ENCODE peak calls at places on chromosomes 12 and 14, in seven cellular contexts. T is AG08396; A is B cell; S is SW480; G is Calu3; Y is stimulated activated naive B cell treated with anti-CD40 and anti-IgM and Interleukin-4, amounts not matched to agents 10 μg/mL and 1 μg/mL and 100 μg/mL, for 72 hours; C is neuronal stem cell. Z is an unnamed sample.

GRCh38 chr12:20367731-20368652 is at the start of gene PDE3A:
- DNase-seq in C (peak), G (peak), Y (no peak), S (no peak), T (peak), A (no peak), Z (no peak)

GRCh38 chr14:64463198-64463597 is 2.1 kb upstream of the AKAP5 start:
- DNase-seq in S (no peak), Y (no peak), A (no peak), C (no peak), G (no peak), T (no peak), Z (peak)

GRCh38 chr14:57875296-57875695 is 9.4 kb upstream of the SLC35F4 start:
- DNase-seq in A (no peak), C (no peak), S (no peak), T (no peak), Y (no peak), G (no peak), Z (no peak)

GRCh38 chr14:92492261-92492660 is 21.3 kb upstream of the RIN3 start:
- DNase-seq in T (no peak), Y (no peak), S (no peak), G (no peak), C (no peak), A (no peak), Z (no peak)

GRCh38 chr14:55807059-55807499 is 227.1 kb downstream of the KTN1 start:
- DNase-seq in C (no peak), G (peak), T (no peak), A (no peak), Y (peak), S (peak), Z (no peak)

GRCh38 chr12:39272934-39273770 is 169.8 kb downstream of the KIF21A start:
- DNase-seq in A (no peak), T (peak), C (peak), G (peak), Y (peak), S (peak), Z (peak)

GRCh38 chr12:71694099-71694820 is 8.4 kb downstream of the TMEM19 start:
- DNase-seq in T (no peak), S (no peak), Y (peak), G (no peak), C (no peak), A (peak), Z (peak)

GRCh38 chr12:132731574-132731973 is 20.9 kb downstream of the PGAM5 start:
- DNase-seq in A (no peak), G (no peak), Y (no peak), S (no peak), T (no peak), C (no peak), Z (no peak)

GRCh38 chr12:117035287-117035686 is 63.9 kb downstream of the TESC start:
- DNase-seq in A (no peak), G (no peak), C (no peak), T (no peak), S (no peak), Y (no peak), Z (no peak)

GRCh38 chr12:6631549-6631961 is 4.2 kb downstream of the LPAR5 start:
- DNase-seq in G (no peak), C (no peak), Y (no peak), T (no peak), S (no peak), A (no peak), Z (peak)

GRCh38 chr14:89702151-89702936 is 252.2 kb downstream of the EFCAB11 start:
- DNase-seq in A (no peak), T (peak), C (peak), G (no peak), S (peak), Y (no peak), Z (no peak)

GRCh38 chr14:94751321-94751720 is 18.6 kb downstream of the GSC start:
- DNase-seq in S (no peak), A (no peak), G (no peak), C (no peak), Y (no peak), T (no peak), Z (no peak)

GRCh38 chr14:88245321-88245720 is 77.7 kb downstream of the KCNK10 start:
- DNase-seq in S (peak), Y (no peak), C (no peak), G (no peak), A (no peak), T (no peak), Z (no peak)

GRCh38 chr12:6114476-6114870 is 10.0 kb downstream of the VWF start:
- DNase-seq in G (no peak), C (no peak), T (no peak), S (no peak), Y (no peak), A (no peak), Z (no peak)

GRCh38 chr12:121600702-121601336 is 20.0 kb upstream of the KDM2B start:
- DNase-seq in S (no peak), A (no peak), C (no peak), G (no peak), T (no peak), Y (no peak), Z (no peak)

GRCh38 chr14:99395904-99396530 is 84.6 kb downstream of the SETD3 start:
- DNase-seq in G (no peak), A (no peak), C (no peak), T (no peak), Y (no peak), S (peak), Z (no peak)

GRCh38 chr12:23921099-23921846 is 28.2 kb downstream of the SOX5 start:
- DNase-seq in G (no peak), T (peak), S (no peak), Y (no peak), C (no peak), A (no peak), Z (no peak)

GRCh38 chr14:50830932-50831703 is at the start of gene NIN:
- DNase-seq in A (peak), Y (peak), S (peak), C (peak), T (peak), G (peak), Z (peak)

GRCh38 chr12:12265571-12266388 is 1.1 kb downstream of the LRP6 start:
- DNase-seq in A (no peak), S (peak), T (peak), G (no peak), C (no peak), Y (no peak), Z (peak)

GRCh38 chr12:54932038-54932437 is 52.5 kb downstream of the TESPA1 start:
- DNase-seq in S (no peak), Y (no peak), G (no peak), A (no peak), C (no peak), T (no peak), Z (no peak)

GRCh38 chr12:124487065-124487833 is 80.2 kb downstream of the NCOR2 start:
- DNase-seq in G (no peak), C (no peak), S (no peak), T (no peak), A (no peak), Y (no peak), Z (peak)

GRCh38 chr12:112539221-112539620 is 120.5 kb downstream of the PTPN11 start:
- DNase-seq in Y (no peak), S (no peak), T (no peak), C (no peak), G (no peak), A (no peak), Z (no peak)

GRCh38 chr14:105364100-105364708 is 34.1 kb upstream of the TEX22 start:
- DNase-seq in S (peak), G (peak), Y (no peak), C (no peak), T (peak), A (peak), Z (no peak)

GRCh38 chr12:47247418-47247817 is 167.7 kb upstream of the AMIGO2 start:
- DNase-seq in Y (no peak), S (no peak), A (no peak), T (no peak), G (peak), C (no peak), Z (no peak)

GRCh38 chr14:102928412-102929348 is 6.2 kb downstream of the AMN start:
- DNase-seq in G (peak), Y (peak), A (peak), T (peak), C (peak), S (peak), Z (peak)

GRCh38 chr14:34710006-34710405 is 4.4 kb downstream of the CFL2 start:
- DNase-seq in Y (no peak), G (no peak), T (no peak), A (no peak), S (no peak), C (no peak), Z (no peak)

GRCh38 chr14:91129261-91129660 is 15.4 kb downstream of the DGLUCY start:
- DNase-seq in C (no peak), A (no peak), T (no peak), G (no peak), Y (no peak), S (no peak), Z (no peak)

GRCh38 chr12:27382126-27382795 is 49.6 kb downstream of the BMAL2 start:
- DNase-seq in C (no peak), A (no peak), S (no peak), G (no peak), T (no peak), Y (no peak), Z (no peak)

GRCh38 chr12:62763319-62763718 is 171.6 kb downstream of the PPM1H start:
- DNase-seq in C (no peak), G (no peak), S (no peak), Y (no peak), T (no peak), A (no peak), Z (no peak)

GRCh38 chr12:71469235-71469873 is 29.8 kb downstream of the LGR5 start:
- DNase-seq in C (peak), S (peak), Y (no peak), T (peak), A (no peak), G (peak), Z (no peak)

Z was measured in OCI-LY7.